ENCODE peak calls at places on chromosome 1, in seven cellular contexts. O is type B pancreatic cell; R is breast epithelium; K is HFF-Myc; G is activated CD8-positive, alpha-beta memory T cell treated with anti-CD3 and anti-CD28 coated beads for 4 hours; T is substantia nigra; L is RCC 7860. P is an unnamed sample.

GRCh38 chr1:72283204-72284083 is 1.1 kb upstream of the NEGR1 start:
- DNase-seq in G (no peak), L (peak), K (no peak), T (peak), O (peak), R (peak), P (peak)

GRCh38 chr1:147434926-147435325 is 106.4 kb upstream of the BCL9 start:
- DNase-seq in K (no peak), G (no peak), R (no peak), O (no peak), T (no peak), L (no peak), P (no peak)

GRCh38 chr1:180256353-180257027 is 26.4 kb downstream of the LHX4 start:
- DNase-seq in O (no peak), T (no peak), G (no peak), L (no peak), R (no peak), K (no peak), P (no peak)

GRCh38 chr1:160904783-160905616 is 20.0 kb upstream of the ITLN1 start:
- DNase-seq in T (no peak), R (no peak), L (no peak), O (no peak), K (no peak), G (no peak), P (no peak)

GRCh38 chr1:213507472-213508223 is 456.6 kb downstream of the RPS6KC1 start:
- DNase-seq in G (no peak), T (no peak), K (no peak), L (no peak), O (no peak), R (no peak), P (no peak)

GRCh38 chr1:153400244-153400643 is 9.4 kb upstream of the S100A8 start:
- DNase-seq in L (no peak), T (no peak), R (no peak), K (no peak), O (no peak), G (no peak), P (no peak)

GRCh38 chr1:180854456-180854855 is 58.2 kb upstream of the KIAA1614 start:
- DNase-seq in G (no peak), L (no peak), T (no peak), R (no peak), K (no peak), O (no peak), P (no peak)

GRCh38 chr1:63804829-63805484 is 31.1 kb downstream of the ROR1 start:
- DNase-seq in K (no peak), R (no peak), L (no peak), G (no peak), T (no peak), O (no peak), P (no peak)

GRCh38 chr1:86380257-86380861 is 15.8 kb downstream of the ODF2L start:
- DNase-seq in T (no peak), R (no peak), L (peak), G (no peak), O (no peak), K (peak), P (peak)

GRCh38 chr1:61450454-61451213 is 274.3 kb downstream of the TM2D1 start:
- DNase-seq in O (no peak), K (no peak), G (no peak), L (no peak), R (no peak), T (no peak), P (no peak)

GRCh38 chr1:20935717-20936116 is 148.6 kb upstream of the HP1BP3 start:
- DNase-seq in K (no peak), G (no peak), O (no peak), L (no peak), R (no peak), T (no peak), P (no peak)

GRCh38 chr1:223704921-223705878 is 7.1 kb upstream of the CAPN2 start:
- DNase-seq in R (no peak), L (peak), T (no peak), K (no peak), O (no peak), G (no peak), P (no peak)

GRCh38 chr1:53906121-53906520 is 12.1 kb downstream of the DIO1 start:
- DNase-seq in L (no peak), G (no peak), O (no peak), R (no peak), T (no peak), K (no peak), P (no peak)

GRCh38 chr1:68426594-68426993 is 23.2 kb downstream of the RPE65 start:
- DNase-seq in O (no peak), R (no peak), G (no peak), K (peak), T (no peak), L (no peak), P (no peak)

GRCh38 chr1:15011160-15011559 is 142.4 kb upstream of the TMEM51 start:
- DNase-seq in K (no peak), T (no peak), R (no peak), L (no peak), O (no peak), G (no peak), P (no peak)

GRCh38 chr1:231359113-231359512 is 21.0 kb downstream of the SPRTN start:
- DNase-seq in O (no peak), T (no peak), L (peak), K (peak), R (no peak), G (no peak), P (no peak)